ENCODE peak calls at places on chromosomes 13 and 19, in nine cellular contexts. One of them, this sample, is unnamed.

GRCh38 chr13:106917673-106918652 is 350.0 kb upstream of the ARGLU1 start:
- DNase-seq in occipital lobe: peak
- DNase-seq in fibroblast of pulmonary artery: peak
- DNase-seq in stimulated activated CD8-positive, alpha-beta memory T cell treated with anti-CD3 and anti-CD28 coated beads, Interleukin-15, amount 100 ng/mL, for 24 hours: peak
- DNase-seq in mammary epithelial cell: peak
- DNase-seq in iris pigment epithelial cell: peak
- DNase-seq in stimulated activated CD4-positive, alpha-beta T cell treated with anti-CD3 and anti-CD28 coated beads, TNF-alpha, amount 100 ng/mL, for 24 hours: peak
- DNase-seq in activated T-cell treated with anti-CD3 and anti-CD28 coated beads for 1 hour: peak
- DNase-seq in MV-4-11: peak
- DNase-seq in this sample: peak

GRCh38 chr13:40565282-40566148 is 100.9 kb downstream of the FOXO1 start:
- DNase-seq in MV-4-11: no peak
- DNase-seq in activated T-cell treated with anti-CD3 and anti-CD28 coated beads for 1 hour: no peak
- DNase-seq in mammary epithelial cell: no peak
- DNase-seq in occipital lobe: no peak
- DNase-seq in stimulated activated CD4-positive, alpha-beta T cell treated with anti-CD3 and anti-CD28 coated beads, TNF-alpha, amount 100 ng/mL, for 24 hours: no peak
- DNase-seq in stimulated activated CD8-positive, alpha-beta memory T cell treated with anti-CD3 and anti-CD28 coated beads, Interleukin-15, amount 100 ng/mL, for 24 hours: no peak
- DNase-seq in iris pigment epithelial cell: peak
- DNase-seq in fibroblast of pulmonary artery: no peak
- DNase-seq in this sample: no peak

GRCh38 chr19:45091031-45091918 is 1.7 kb upstream of the PPP1R37 start:
- DNase-seq in stimulated activated CD4-positive, alpha-beta T cell treated with anti-CD3 and anti-CD28 coated beads, TNF-alpha, amount 100 ng/mL, for 24 hours: peak
- DNase-seq in fibroblast of pulmonary artery: peak
- DNase-seq in iris pigment epithelial cell: peak
- DNase-seq in occipital lobe: peak
- DNase-seq in mammary epithelial cell: peak
- DNase-seq in activated T-cell treated with anti-CD3 and anti-CD28 coated beads for 1 hour: peak
- DNase-seq in stimulated activated CD8-positive, alpha-beta memory T cell treated with anti-CD3 and anti-CD28 coated beads, Interleukin-15, amount 100 ng/mL, for 24 hours: peak
- DNase-seq in MV-4-11: peak
- DNase-seq in this sample: peak

GRCh38 chr19:2154587-2155075 is 3.3 kb upstream of the AP3D1 start:
- DNase-seq in iris pigment epithelial cell: no peak
- DNase-seq in fibroblast of pulmonary artery: no peak
- DNase-seq in activated T-cell treated with anti-CD3 and anti-CD28 coated beads for 1 hour: no peak
- DNase-seq in stimulated activated CD4-positive, alpha-beta T cell treated with anti-CD3 and anti-CD28 coated beads, TNF-alpha, amount 100 ng/mL, for 24 hours: no peak
- DNase-seq in stimulated activated CD8-positive, alpha-beta memory T cell treated with anti-CD3 and anti-CD28 coated beads, Interleukin-15, amount 100 ng/mL, for 24 hours: no peak
- DNase-seq in mammary epithelial cell: peak
- DNase-seq in occipital lobe: no peak
- DNase-seq in MV-4-11: no peak
- DNase-seq in this sample: no peak

GRCh38 chr19:5680083-5680436 is 256 bp downstream of the MICOS13 start:
- DNase-seq in activated T-cell treated with anti-CD3 and anti-CD28 coated beads for 1 hour: no peak
- DNase-seq in iris pigment epithelial cell: peak
- DNase-seq in stimulated activated CD4-positive, alpha-beta T cell treated with anti-CD3 and anti-CD28 coated beads, TNF-alpha, amount 100 ng/mL, for 24 hours: no peak
- DNase-seq in fibroblast of pulmonary artery: peak
- DNase-seq in mammary epithelial cell: no peak
- DNase-seq in MV-4-11: no peak
- DNase-seq in stimulated activated CD8-positive, alpha-beta memory T cell treated with anti-CD3 and anti-CD28 coated beads, Interleukin-15, amount 100 ng/mL, for 24 hours: no peak
- DNase-seq in occipital lobe: peak
- DNase-seq in this sample: peak

GRCh38 chr13:19772306-19772705 is 10.4 kb downstream of the PSPC1 start:
- DNase-seq in fibroblast of pulmonary artery: no peak
- DNase-seq in activated T-cell treated with anti-CD3 and anti-CD28 coated beads for 1 hour: no peak
- DNase-seq in occipital lobe: no peak
- DNase-seq in MV-4-11: no peak
- DNase-seq in iris pigment epithelial cell: no peak
- DNase-seq in mammary epithelial cell: no peak
- DNase-seq in stimulated activated CD4-positive, alpha-beta T cell treated with anti-CD3 and anti-CD28 coated beads, TNF-alpha, amount 100 ng/mL, for 24 hours: no peak
- DNase-seq in stimulated activated CD8-positive, alpha-beta memory T cell treated with anti-CD3 and anti-CD28 coated beads, Interleukin-15, amount 100 ng/mL, for 24 hours: no peak
- DNase-seq in this sample: no peak

GRCh38 chr19:49976496-49976895 is 15.5 kb upstream of the SIGLEC11 start:
- DNase-seq in iris pigment epithelial cell: no peak
- DNase-seq in mammary epithelial cell: no peak
- DNase-seq in occipital lobe: no peak
- DNase-seq in stimulated activated CD4-positive, alpha-beta T cell treated with anti-CD3 and anti-CD28 coated beads, TNF-alpha, amount 100 ng/mL, for 24 hours: no peak
- DNase-seq in MV-4-11: no peak
- DNase-seq in stimulated activated CD8-positive, alpha-beta memory T cell treated with anti-CD3 and anti-CD28 coated beads, Interleukin-15, amount 100 ng/mL, for 24 hours: no peak
- DNase-seq in fibroblast of pulmonary artery: no peak
- DNase-seq in activated T-cell treated with anti-CD3 and anti-CD28 coated beads for 1 hour: no peak
- DNase-seq in this sample: no peak

GRCh38 chr13:51823351-51823750 is 19.4 kb upstream of the DHRS12 start:
- DNase-seq in occipital lobe: no peak
- DNase-seq in stimulated activated CD8-positive, alpha-beta memory T cell treated with anti-CD3 and anti-CD28 coated beads, Interleukin-15, amount 100 ng/mL, for 24 hours: no peak
- DNase-seq in activated T-cell treated with anti-CD3 and anti-CD28 coated beads for 1 hour: no peak
- DNase-seq in MV-4-11: peak
- DNase-seq in mammary epithelial cell: no peak
- DNase-seq in stimulated activated CD4-positive, alpha-beta T cell treated with anti-CD3 and anti-CD28 coated beads, TNF-alpha, amount 100 ng/mL, for 24 hours: no peak
- DNase-seq in fibroblast of pulmonary artery: no peak
- DNase-seq in iris pigment epithelial cell: no peak
- DNase-seq in this sample: no peak

GRCh38 chr19:2385053-2385721 is 25.1 kb downstream of the TMPRSS9 start:
- DNase-seq in fibroblast of pulmonary artery: peak
- DNase-seq in activated T-cell treated with anti-CD3 and anti-CD28 coated beads for 1 hour: no peak
- DNase-seq in MV-4-11: peak
- DNase-seq in iris pigment epithelial cell: peak
- DNase-seq in stimulated activated CD4-positive, alpha-beta T cell treated with anti-CD3 and anti-CD28 coated beads, TNF-alpha, amount 100 ng/mL, for 24 hours: no peak
- DNase-seq in mammary epithelial cell: peak
- DNase-seq in occipital lobe: no peak
- DNase-seq in stimulated activated CD8-positive, alpha-beta memory T cell treated with anti-CD3 and anti-CD28 coated beads, Interleukin-15, amount 100 ng/mL, for 24 hours: no peak
- DNase-seq in this sample: no peak

GRCh38 chr19:14021474-14021873 is 6.5 kb upstream of the RLN3 start:
- DNase-seq in stimulated activated CD4-positive, alpha-beta T cell treated with anti-CD3 and anti-CD28 coated beads, TNF-alpha, amount 100 ng/mL, for 24 hours: no peak
- DNase-seq in mammary epithelial cell: no peak
- DNase-seq in MV-4-11: no peak
- DNase-seq in activated T-cell treated with anti-CD3 and anti-CD28 coated beads for 1 hour: no peak
- DNase-seq in occipital lobe: no peak
- DNase-seq in fibroblast of pulmonary artery: no peak
- DNase-seq in stimulated activated CD8-positive, alpha-beta memory T cell treated with anti-CD3 and anti-CD28 coated beads, Interleukin-15, amount 100 ng/mL, for 24 hours: no peak
- DNase-seq in iris pigment epithelial cell: no peak
- DNase-seq in this sample: peak

This sample was measured in right cardiac atrium.